ENCODE peak calls at places on chromosomes 12 and 14, in seven cellular contexts. One of them, this sample, is unnamed.

GRCh38 chr14:29906256-29906885 is 21.3 kb downstream of the PRKD1 start:
- DNase-seq in SK-N-SH: no peak
- DNase-seq in H1: no peak
- DNase-seq in HCT116: no peak
- DNase-seq in K562: no peak
- DNase-seq in HepG2: peak
- DNase-seq in GM12878: no peak
- DNase-seq in this sample: peak

GRCh38 chr14:99430491-99430890 is 50.2 kb downstream of the SETD3 start:
- DNase-seq in SK-N-SH: no peak
- DNase-seq in H1: peak
- DNase-seq in HCT116: no peak
- DNase-seq in K562: no peak
- DNase-seq in HepG2: no peak
- DNase-seq in GM12878: no peak
- DNase-seq in this sample: peak

GRCh38 chr12:132250707-132251106 is 78.7 kb downstream of the GALNT9 start:
- DNase-seq in SK-N-SH: no peak
- DNase-seq in H1: no peak
- DNase-seq in HCT116: no peak
- DNase-seq in K562: no peak
- DNase-seq in HepG2: no peak
- DNase-seq in GM12878: no peak
- DNase-seq in this sample: no peak

GRCh38 chr14:20630340-20631022 is 11.0 kb downstream of the OR6S1 start:
- DNase-seq in SK-N-SH: no peak
- DNase-seq in H1: peak
- DNase-seq in HCT116: peak
- DNase-seq in K562: peak
- DNase-seq in HepG2: peak
- DNase-seq in GM12878: no peak
- DNase-seq in this sample: no peak

GRCh38 chr12:989751-990278 is 1.2 kb upstream of the ERC1 start:
- DNase-seq in SK-N-SH: peak
- DNase-seq in H1: no peak
- DNase-seq in HCT116: no peak
- DNase-seq in K562: peak
- DNase-seq in HepG2: peak
- DNase-seq in GM12878: no peak
- DNase-seq in this sample: peak

GRCh38 chr12:64639466-64639865 is 29.2 kb downstream of the RASSF3 start:
- DNase-seq in SK-N-SH: no peak
- DNase-seq in H1: no peak
- DNase-seq in HCT116: no peak
- DNase-seq in K562: no peak
- DNase-seq in HepG2: no peak
- DNase-seq in GM12878: no peak
- DNase-seq in this sample: no peak

GRCh38 chr12:6336859-6337744 is 4.8 kb downstream of the TNFRSF1A start:
- DNase-seq in SK-N-SH: no peak
- DNase-seq in H1: no peak
- DNase-seq in HCT116: no peak
- DNase-seq in K562: peak
- DNase-seq in HepG2: no peak
- DNase-seq in GM12878: no peak
- DNase-seq in this sample: no peak

GRCh38 chr12:57085999-57086950 is 2.6 kb upstream of the NAB2 start:
- DNase-seq in SK-N-SH: peak
- DNase-seq in H1: peak
- DNase-seq in HCT116: no peak
- DNase-seq in K562: peak
- DNase-seq in HepG2: peak
- DNase-seq in GM12878: no peak
- DNase-seq in this sample: no peak

GRCh38 chr14:21308479-21309237 is 28.8 kb downstream of the RPGRIP1 start:
- DNase-seq in SK-N-SH: no peak
- DNase-seq in H1: peak
- DNase-seq in HCT116: peak
- DNase-seq in K562: peak
- DNase-seq in HepG2: peak
- DNase-seq in GM12878: peak
- DNase-seq in this sample: peak

GRCh38 chr12:51792417-51792816 is 56.1 kb downstream of the FIGNL2 start:
- DNase-seq in SK-N-SH: no peak
- DNase-seq in H1: no peak
- DNase-seq in HCT116: no peak
- DNase-seq in K562: no peak
- DNase-seq in HepG2: no peak
- DNase-seq in GM12878: no peak
- DNase-seq in this sample: no peak

GRCh38 chr12:28172434-28173030 is 17.7 kb upstream of the CCDC91 start:
- DNase-seq in SK-N-SH: peak
- DNase-seq in H1: no peak
- DNase-seq in HCT116: peak
- DNase-seq in K562: peak
- DNase-seq in HepG2: peak
- DNase-seq in GM12878: no peak
- DNase-seq in this sample: peak

GRCh38 chr12:47762850-47763440 is 4.3 kb upstream of the RAPGEF3 start:
- DNase-seq in SK-N-SH: peak
- DNase-seq in H1: no peak
- DNase-seq in HCT116: no peak
- DNase-seq in K562: no peak
- DNase-seq in HepG2: no peak
- DNase-seq in GM12878: no peak
- DNase-seq in this sample: no peak

GRCh38 chr14:94462763-94463572 is 10.4 kb upstream of the SERPINA11 start:
- DNase-seq in SK-N-SH: no peak
- DNase-seq in H1: no peak
- DNase-seq in HCT116: no peak
- DNase-seq in K562: no peak
- DNase-seq in HepG2: peak
- DNase-seq in GM12878: no peak
- DNase-seq in this sample: no peak

GRCh38 chr14:29724991-29725390 is 202.7 kb downstream of the PRKD1 start:
- DNase-seq in SK-N-SH: no peak
- DNase-seq in H1: no peak
- DNase-seq in HCT116: no peak
- DNase-seq in K562: peak
- DNase-seq in HepG2: no peak
- DNase-seq in GM12878: no peak
- DNase-seq in this sample: peak

GRCh38 chr12:93536766-93537515 is 35.5 kb upstream of the SOCS2 start:
- DNase-seq in SK-N-SH: peak
- DNase-seq in H1: no peak
- DNase-seq in HCT116: no peak
- DNase-seq in K562: no peak
- DNase-seq in HepG2: no peak
- DNase-seq in GM12878: peak
- DNase-seq in this sample: no peak

GRCh38 chr12:53938276-53939140 is at the start of gene HOXC13:
- DNase-seq in SK-N-SH: peak
- DNase-seq in H1: peak
- DNase-seq in HCT116: peak
- DNase-seq in K562: peak
- DNase-seq in HepG2: peak
- DNase-seq in GM12878: no peak
- DNase-seq in this sample: peak

GRCh38 chr14:99395904-99396530 is 84.6 kb downstream of the SETD3 start:
- DNase-seq in SK-N-SH: no peak
- DNase-seq in H1: peak
- DNase-seq in HCT116: peak
- DNase-seq in K562: no peak
- DNase-seq in HepG2: no peak
- DNase-seq in GM12878: no peak
- DNase-seq in this sample: no peak

GRCh38 chr14:32252030-32252670 is 49.1 kb upstream of the RNU6-8 start:
- DNase-seq in SK-N-SH: peak
- DNase-seq in H1: peak
- DNase-seq in HCT116: peak
- DNase-seq in K562: peak
- DNase-seq in HepG2: peak
- DNase-seq in GM12878: peak
- DNase-seq in this sample: peak

GRCh38 chr14:88380405-88380804 is 5.1 kb upstream of the SPATA7 start:
- DNase-seq in SK-N-SH: peak
- DNase-seq in H1: no peak
- DNase-seq in HCT116: no peak
- DNase-seq in K562: no peak
- DNase-seq in HepG2: no peak
- DNase-seq in GM12878: no peak
- DNase-seq in this sample: peak

GRCh38 chr12:18323159-18323558 is 61.8 kb downstream of the PIK3C2G start:
- DNase-seq in SK-N-SH: no peak
- DNase-seq in H1: no peak
- DNase-seq in HCT116: no peak
- DNase-seq in K562: no peak
- DNase-seq in HepG2: no peak
- DNase-seq in GM12878: no peak
- DNase-seq in this sample: no peak

GRCh38 chr14:103158688-103159087 is 35.4 kb downstream of the TNFAIP2 start:
- DNase-seq in SK-N-SH: no peak
- DNase-seq in H1: no peak
- DNase-seq in HCT116: no peak
- DNase-seq in K562: no peak
- DNase-seq in HepG2: no peak
- DNase-seq in GM12878: no peak
- DNase-seq in this sample: no peak

GRCh38 chr12:132710422-132711168 is at the start of gene PGAM5:
- DNase-seq in SK-N-SH: peak
- DNase-seq in H1: peak
- DNase-seq in HCT116: peak
- DNase-seq in K562: peak
- DNase-seq in HepG2: peak
- DNase-seq in GM12878: peak
- DNase-seq in this sample: peak

DNA sequence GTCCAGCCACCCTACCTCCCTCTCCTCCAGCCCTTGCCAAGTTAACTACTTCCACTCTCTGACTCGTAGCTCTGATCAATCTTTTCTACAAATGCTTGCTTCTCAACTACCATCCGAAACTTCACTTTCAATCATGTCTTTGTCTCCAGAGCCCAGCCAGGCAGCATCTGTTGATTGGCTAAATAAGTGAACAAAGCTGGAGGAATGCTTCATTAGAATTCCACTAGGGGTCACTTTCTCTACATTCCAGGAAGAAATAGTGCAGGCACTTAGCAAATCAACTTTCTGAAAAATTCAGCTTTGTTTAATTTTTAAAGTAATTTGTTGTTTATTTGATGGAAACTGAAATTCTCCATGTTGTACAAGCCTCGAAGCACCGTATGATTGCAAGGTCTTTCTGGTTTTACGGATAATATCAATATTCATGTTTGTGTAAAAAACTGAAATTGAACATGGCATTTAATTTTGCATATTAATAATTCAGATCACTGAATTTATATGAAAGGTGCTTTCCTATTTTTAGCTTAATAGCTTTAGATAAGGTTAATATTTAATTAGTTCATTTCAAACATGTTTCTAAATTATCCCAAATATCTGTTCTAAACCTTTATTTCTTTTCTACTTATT is 32.4 kb upstream of the HELB start:
- DNase-seq in SK-N-SH: peak
- DNase-seq in H1: no peak
- DNase-seq in HCT116: peak
- DNase-seq in K562: peak
- DNase-seq in HepG2: peak
- DNase-seq in GM12878: peak
- DNase-seq in this sample: peak
- TF ChIP-seq JUND in SK-N-SH: no peak
- TF ChIP-seq JUND in H1: no peak
- TF ChIP-seq JUND in HCT116: no peak
- TF ChIP-seq JUND in K562: no peak
- TF ChIP-seq JUND in HepG2: no peak
- TF ChIP-seq JUND in GM12878: no peak
- TF ChIP-seq JUND in this sample: no peak

GRCh38 chr12:110745632-110746284 is 3.1 kb upstream of the PPP1CC start:
- DNase-seq in SK-N-SH: no peak
- DNase-seq in H1: no peak
- DNase-seq in HCT116: no peak
- DNase-seq in K562: no peak
- DNase-seq in HepG2: no peak
- DNase-seq in GM12878: no peak
- DNase-seq in this sample: no peak

GRCh38 chr12:110743571-110744093 is 941 bp upstream of the PPP1CC start:
- DNase-seq in SK-N-SH: peak
- DNase-seq in H1: peak
- DNase-seq in HCT116: no peak
- DNase-seq in K562: peak
- DNase-seq in HepG2: no peak
- DNase-seq in GM12878: no peak
- DNase-seq in this sample: peak

GRCh38 chr12:110746550-110746949 is 3.9 kb upstream of the PPP1CC start:
- DNase-seq in SK-N-SH: no peak
- DNase-seq in H1: no peak
- DNase-seq in HCT116: no peak
- DNase-seq in K562: no peak
- DNase-seq in HepG2: no peak
- DNase-seq in GM12878: no peak
- DNase-seq in this sample: no peak

GRCh38 chr12:110744176-110744575 is 1.5 kb upstream of the PPP1CC start:
- DNase-seq in SK-N-SH: no peak
- DNase-seq in H1: no peak
- DNase-seq in HCT116: no peak
- DNase-seq in K562: no peak
- DNase-seq in HepG2: peak
- DNase-seq in GM12878: no peak
- DNase-seq in this sample: no peak

GRCh38 chr12:110744697-110745264 is 2.1 kb upstream of the PPP1CC start:
- DNase-seq in SK-N-SH: peak
- DNase-seq in H1: no peak
- DNase-seq in HCT116: no peak
- DNase-seq in K562: no peak
- DNase-seq in HepG2: peak
- DNase-seq in GM12878: no peak
- DNase-seq in this sample: no peak
- TF ChIP-seq JUND in SK-N-SH: no peak
- TF ChIP-seq JUND in H1: no peak
- TF ChIP-seq JUND in HCT116: no peak
- TF ChIP-seq JUND in K562: no peak
- TF ChIP-seq JUND in HepG2: no peak
- TF ChIP-seq JUND in GM12878: no peak
- TF ChIP-seq JUND in this sample: no peak

GRCh38 chr12:130633771-130634170 is 82.3 kb downstream of the RIMBP2 start:
- DNase-seq in SK-N-SH: peak
- DNase-seq in H1: peak
- DNase-seq in HCT116: no peak
- DNase-seq in K562: no peak
- DNase-seq in HepG2: no peak
- DNase-seq in GM12878: no peak
- DNase-seq in this sample: no peak
- TF ChIP-seq JUND in SK-N-SH: no peak
- TF ChIP-seq JUND in H1: peak
- TF ChIP-seq JUND in HCT116: no peak
- TF ChIP-seq JUND in K562: no peak
- TF ChIP-seq JUND in HepG2: no peak
- TF ChIP-seq JUND in GM12878: no peak
- TF ChIP-seq JUND in this sample: no peak

GRCh38 chr12:120961604-120962486 is 16.5 kb upstream of the HNF1A start:
- DNase-seq in SK-N-SH: no peak
- DNase-seq in H1: no peak
- DNase-seq in HCT116: no peak
- DNase-seq in K562: peak
- DNase-seq in HepG2: no peak
- DNase-seq in GM12878: no peak
- DNase-seq in this sample: no peak
- TF ChIP-seq JUND in SK-N-SH: no peak
- TF ChIP-seq JUND in H1: no peak
- TF ChIP-seq JUND in HCT116: no peak
- TF ChIP-seq JUND in K562: no peak
- TF ChIP-seq JUND in HepG2: no peak
- TF ChIP-seq JUND in GM12878: no peak
- TF ChIP-seq JUND in this sample: no peak